ENCODE peak calls at places on chromosome 17, in ten cellular contexts. One of them, this sample, is unnamed.

GRCh38 chr17:78883090-78883532 is 19.9 kb downstream of the CEP295NL start:
- DNase-seq in sigmoid colon: peak; percentile 90
- DNase-seq in K562: peak; percentile 85
- DNase-seq in stomach: peak; percentile 69
- DNase-seq in upper lobe of left lung: peak; percentile 87
- DNase-seq in transverse colon: peak; percentile 63
- DNase-seq in suprapubic skin: peak; percentile 93
- DNase-seq in ovary: peak; percentile 65
- DNase-seq in A549: peak; percentile 94
- DNase-seq in HepG2: peak; percentile 92
- DNase-seq in this sample: peak; percentile 95

GRCh38 chr17:60392845-60393702 is 1.1 kb upstream of the USP32 start:
- DNase-seq in A549: peak; percentile 60
- DNase-seq in K562: peak; percentile 35
- DNase-seq in suprapubic skin: no peak
- DNase-seq in upper lobe of left lung: peak; percentile 68
- DNase-seq in HepG2: peak; percentile 44
- DNase-seq in sigmoid colon: peak; percentile 70
- DNase-seq in ovary: peak; percentile 26
- DNase-seq in transverse colon: peak; percentile 59
- DNase-seq in stomach: peak; percentile 63
- DNase-seq in this sample: no peak

GRCh38 chr17:66655861-66656260 is 179.1 kb upstream of the CACNG5 start:
- DNase-seq in upper lobe of left lung: no peak
- DNase-seq in A549: no peak
- DNase-seq in HepG2: no peak
- DNase-seq in stomach: no peak
- DNase-seq in sigmoid colon: no peak
- DNase-seq in K562: peak; percentile 24
- DNase-seq in suprapubic skin: no peak
- DNase-seq in transverse colon: no peak
- DNase-seq in ovary: no peak
- DNase-seq in this sample: no peak

GRCh38 chr17:47720754-47721533 is 12.1 kb upstream of the TBX21 start:
- DNase-seq in transverse colon: peak; percentile 28
- DNase-seq in suprapubic skin: no peak
- DNase-seq in K562: no peak
- DNase-seq in sigmoid colon: no peak
- DNase-seq in HepG2: no peak
- DNase-seq in upper lobe of left lung: no peak
- DNase-seq in A549: no peak
- DNase-seq in ovary: no peak
- DNase-seq in stomach: no peak
- DNase-seq in this sample: no peak

GRCh38 chr17:79684132-79684985 is 46.4 kb upstream of the ENPP7 start:
- DNase-seq in ovary: no peak
- DNase-seq in A549: no peak
- DNase-seq in sigmoid colon: no peak
- DNase-seq in K562: no peak
- DNase-seq in HepG2: no peak
- DNase-seq in stomach: no peak
- DNase-seq in transverse colon: no peak
- DNase-seq in upper lobe of left lung: no peak
- DNase-seq in suprapubic skin: no peak
- DNase-seq in this sample: no peak

GRCh38 chr17:48835971-48836370 is 5.1 kb downstream of the CALCOCO2 start:
- DNase-seq in stomach: peak; percentile 49
- DNase-seq in suprapubic skin: no peak
- DNase-seq in A549: no peak
- DNase-seq in upper lobe of left lung: no peak
- DNase-seq in sigmoid colon: no peak
- DNase-seq in HepG2: no peak
- DNase-seq in transverse colon: no peak
- DNase-seq in ovary: no peak
- DNase-seq in K562: no peak
- DNase-seq in this sample: no peak

GRCh38 chr17:7576432-7576937 is 3.0 kb upstream of the CD68 start:
- DNase-seq in K562: no peak
- DNase-seq in transverse colon: no peak
- DNase-seq in stomach: no peak
- DNase-seq in sigmoid colon: no peak
- DNase-seq in ovary: no peak
- DNase-seq in upper lobe of left lung: no peak
- DNase-seq in A549: no peak
- DNase-seq in suprapubic skin: no peak
- DNase-seq in HepG2: no peak
- DNase-seq in this sample: no peak

GRCh38 chr17:13016881-13017622 is 775 bp downstream of the ELAC2 start:
- DNase-seq in sigmoid colon: no peak
- DNase-seq in A549: no peak
- DNase-seq in suprapubic skin: no peak
- DNase-seq in stomach: no peak
- DNase-seq in ovary: peak; percentile 33
- DNase-seq in K562: no peak
- DNase-seq in HepG2: peak; percentile 27
- DNase-seq in transverse colon: no peak
- DNase-seq in upper lobe of left lung: peak; percentile 30
- DNase-seq in this sample: no peak

GRCh38 chr17:40303009-40303657 is 5.8 kb upstream of the RARA start:
- DNase-seq in transverse colon: peak; percentile 62
- DNase-seq in sigmoid colon: no peak
- DNase-seq in K562: peak; percentile 47
- DNase-seq in upper lobe of left lung: no peak
- DNase-seq in A549: peak; percentile 71
- DNase-seq in stomach: peak; percentile 54
- DNase-seq in HepG2: peak; percentile 64
- DNase-seq in suprapubic skin: peak; percentile 44
- DNase-seq in ovary: no peak
- DNase-seq in this sample: no peak

GRCh38 chr17:80950466-80951120 is 41.0 kb upstream of the CHMP6 start:
- DNase-seq in sigmoid colon: no peak
- DNase-seq in HepG2: no peak
- DNase-seq in A549: no peak
- DNase-seq in suprapubic skin: no peak
- DNase-seq in stomach: no peak
- DNase-seq in upper lobe of left lung: no peak
- DNase-seq in transverse colon: no peak
- DNase-seq in ovary: peak; percentile 3
- DNase-seq in K562: no peak
- DNase-seq in this sample: no peak

GRCh38 chr17:82807101-82807500 is 32.7 kb downstream of the ZNF750 start:
- DNase-seq in suprapubic skin: no peak
- DNase-seq in transverse colon: no peak
- DNase-seq in ovary: no peak
- DNase-seq in HepG2: no peak
- DNase-seq in stomach: no peak
- DNase-seq in K562: no peak
- DNase-seq in sigmoid colon: no peak
- DNase-seq in A549: no peak
- DNase-seq in upper lobe of left lung: no peak
- DNase-seq in this sample: no peak

GRCh38 chr17:77666480-77666879 is 292.0 kb upstream of the TNRC6C start:
- DNase-seq in sigmoid colon: no peak
- DNase-seq in stomach: no peak
- DNase-seq in ovary: no peak
- DNase-seq in suprapubic skin: no peak
- DNase-seq in HepG2: no peak
- DNase-seq in A549: no peak
- DNase-seq in upper lobe of left lung: no peak
- DNase-seq in transverse colon: no peak
- DNase-seq in K562: no peak
- DNase-seq in this sample: no peak

GRCh38 chr17:49452173-49452572 is 37.5 kb upstream of the PHB1 start:
- DNase-seq in upper lobe of left lung: no peak
- DNase-seq in suprapubic skin: no peak
- DNase-seq in ovary: no peak
- DNase-seq in A549: no peak
- DNase-seq in transverse colon: no peak
- DNase-seq in sigmoid colon: no peak
- DNase-seq in HepG2: no peak
- DNase-seq in K562: peak; percentile 66
- DNase-seq in stomach: no peak
- DNase-seq in this sample: no peak

GRCh38 chr17:11986179-11986938 is 10.9 kb downstream of the ZNF18 start:
- DNase-seq in K562: no peak
- DNase-seq in ovary: no peak
- DNase-seq in HepG2: peak; percentile 83
- DNase-seq in upper lobe of left lung: no peak
- DNase-seq in transverse colon: no peak
- DNase-seq in suprapubic skin: no peak
- DNase-seq in stomach: no peak
- DNase-seq in A549: no peak
- DNase-seq in sigmoid colon: no peak
- DNase-seq in this sample: no peak

GRCh38 chr17:68782829-68783228 is 172.4 kb downstream of the ABCA8 start:
- DNase-seq in suprapubic skin: no peak
- DNase-seq in stomach: no peak
- DNase-seq in A549: no peak
- DNase-seq in upper lobe of left lung: no peak
- DNase-seq in HepG2: no peak
- DNase-seq in sigmoid colon: no peak
- DNase-seq in ovary: no peak
- DNase-seq in transverse colon: no peak
- DNase-seq in K562: no peak
- DNase-seq in this sample: no peak

DNA sequence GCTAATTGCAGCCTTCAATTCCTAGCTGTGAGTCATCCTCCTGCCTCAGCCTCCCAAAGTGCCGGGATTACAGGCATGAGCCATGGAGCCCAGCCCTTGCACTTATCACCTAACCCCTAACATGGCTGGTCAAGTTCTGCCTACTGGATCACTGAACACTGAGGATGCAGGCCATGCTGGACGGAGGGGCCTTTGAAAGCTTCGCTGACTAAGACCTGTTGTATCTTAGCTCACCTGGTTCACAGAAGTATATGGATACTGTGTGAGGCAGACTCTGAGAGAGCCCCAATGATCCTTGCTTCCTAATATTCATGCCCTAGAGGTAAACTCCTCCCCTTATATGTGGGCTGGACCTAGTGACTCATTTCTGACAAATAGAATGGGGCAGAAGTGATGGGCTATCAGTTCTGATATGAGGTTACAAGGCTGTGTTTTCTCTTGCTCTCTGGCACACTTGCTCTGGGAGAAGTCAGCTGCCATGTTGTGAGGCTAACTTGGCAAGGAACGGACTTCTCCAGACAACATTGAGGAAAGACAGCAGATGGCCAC is 11.7 kb upstream of the TMIGD1 start:
- DNase-seq in HepG2: peak; percentile 71
- DNase-seq in sigmoid colon: no peak
- DNase-seq in suprapubic skin: no peak
- DNase-seq in K562: peak; percentile 41
- DNase-seq in upper lobe of left lung: no peak
- DNase-seq in ovary: no peak
- DNase-seq in stomach: no peak
- DNase-seq in transverse colon: no peak
- DNase-seq in A549: no peak
- DNase-seq in this sample: peak; percentile 72
- H3K4me1 ChIP-seq in HepG2: peaks cover 99% of the 10 kb centered on the region
- H3K4me1 ChIP-seq in sigmoid colon: peaks cover 2% of the 10 kb centered on the region
- H3K4me1 ChIP-seq in suprapubic skin: peaks cover 16% of the 10 kb centered on the region
- H3K4me1 ChIP-seq in K562: peaks cover 28% of the 10 kb centered on the region
- H3K4me1 ChIP-seq in upper lobe of left lung: peaks cover 45% of the 10 kb centered on the region
- H3K4me1 ChIP-seq in ovary: no peaks in the 10 kb centered on the region
- H3K4me1 ChIP-seq in stomach: peaks cover 26% of the 10 kb centered on the region
- H3K4me1 ChIP-seq in transverse colon: peaks cover 39% of the 10 kb centered on the region
- H3K4me1 ChIP-seq in A549: peaks cover 36% of the 10 kb centered on the region
- H3K4me1 ChIP-seq in this sample: peaks cover 34% of the 10 kb centered on the region

GRCh38 chr17:61454095-61454931 is 2.1 kb downstream of the TBX4 start:
- DNase-seq in sigmoid colon: peak; percentile 55
- DNase-seq in ovary: no peak
- DNase-seq in A549: no peak
- DNase-seq in K562: no peak
- DNase-seq in HepG2: no peak
- DNase-seq in suprapubic skin: peak; percentile 70
- DNase-seq in transverse colon: no peak
- DNase-seq in upper lobe of left lung: no peak
- DNase-seq in stomach: no peak
- DNase-seq in this sample: no peak
- TF ChIP-seq EP300 in sigmoid colon: no peak
- TF ChIP-seq EP300 in ovary: no peak
- TF ChIP-seq EP300 in A549: no peak
- TF ChIP-seq EP300 in K562: no peak
- TF ChIP-seq EP300 in HepG2: no peak
- TF ChIP-seq EP300 in suprapubic skin: no peak
- TF ChIP-seq EP300 in transverse colon: no peak
- TF ChIP-seq EP300 in upper lobe of left lung: no peak
- TF ChIP-seq EP300 in stomach: no peak
- TF ChIP-seq EP300 in this sample: no peak

GRCh38 chr17:42676424-42677011 is at the start of gene PLEKHH3:
- DNase-seq in HepG2: no peak
- DNase-seq in K562: no peak
- DNase-seq in A549: no peak
- DNase-seq in transverse colon: no peak
- DNase-seq in ovary: no peak
- DNase-seq in sigmoid colon: no peak
- DNase-seq in suprapubic skin: no peak
- DNase-seq in stomach: no peak
- DNase-seq in upper lobe of left lung: no peak
- DNase-seq in this sample: no peak
- TF ChIP-seq POLR2A in HepG2: no peak
- TF ChIP-seq POLR2A in K562: peak; percentile 66
- TF ChIP-seq POLR2A in A549: peak; percentile 77
- TF ChIP-seq POLR2A in transverse colon: peak; percentile 60
- TF ChIP-seq POLR2A in ovary: peak; percentile 86
- TF ChIP-seq POLR2A in sigmoid colon: peak; percentile 85
- TF ChIP-seq POLR2A in suprapubic skin: no peak
- TF ChIP-seq POLR2A in stomach: no peak
- TF ChIP-seq POLR2A in upper lobe of left lung: peak; percentile 73
- TF ChIP-seq POLR2A in this sample: peak; percentile 91

GRCh38 chr17:36938566-36939058 is 1.3 kb downstream of the LHX1 start:
- DNase-seq in upper lobe of left lung: no peak
- DNase-seq in stomach: no peak
- DNase-seq in A549: no peak
- DNase-seq in sigmoid colon: no peak
- DNase-seq in K562: no peak
- DNase-seq in HepG2: no peak
- DNase-seq in transverse colon: no peak
- DNase-seq in suprapubic skin: no peak
- DNase-seq in ovary: no peak
- DNase-seq in this sample: no peak

GRCh38 chr17:36937961-36938565 is 788 bp downstream of the LHX1 start:
- DNase-seq in suprapubic skin: no peak
- DNase-seq in transverse colon: no peak
- DNase-seq in upper lobe of left lung: no peak
- DNase-seq in stomach: no peak
- DNase-seq in HepG2: no peak
- DNase-seq in ovary: no peak
- DNase-seq in A549: no peak
- DNase-seq in K562: no peak
- DNase-seq in sigmoid colon: no peak
- DNase-seq in this sample: no peak

GRCh38 chr17:36935681-36936454 is 1.4 kb upstream of the LHX1 start:
- DNase-seq in upper lobe of left lung: no peak
- DNase-seq in suprapubic skin: no peak
- DNase-seq in transverse colon: no peak
- DNase-seq in sigmoid colon: no peak
- DNase-seq in K562: no peak
- DNase-seq in stomach: no peak
- DNase-seq in A549: peak; percentile 72
- DNase-seq in HepG2: no peak
- DNase-seq in ovary: no peak
- DNase-seq in this sample: no peak

GRCh38 chr17:36936455-36936934 is 780 bp upstream of the LHX1 start:
- DNase-seq in upper lobe of left lung: no peak
- DNase-seq in transverse colon: no peak
- DNase-seq in ovary: no peak
- DNase-seq in sigmoid colon: no peak
- DNase-seq in K562: no peak
- DNase-seq in stomach: no peak
- DNase-seq in A549: no peak
- DNase-seq in suprapubic skin: no peak
- DNase-seq in HepG2: no peak
- DNase-seq in this sample: no peak

GRCh38 chr17:36937001-36937960 is at the start of gene LHX1:
- DNase-seq in suprapubic skin: no peak
- DNase-seq in transverse colon: no peak
- DNase-seq in K562: no peak
- DNase-seq in sigmoid colon: no peak
- DNase-seq in upper lobe of left lung: no peak
- DNase-seq in HepG2: no peak
- DNase-seq in ovary: no peak
- DNase-seq in stomach: no peak
- DNase-seq in A549: no peak
- DNase-seq in this sample: no peak
- H3K4me1 ChIP-seq in suprapubic skin: peaks cover 92% of the 10 kb centered on the region
- H3K4me1 ChIP-seq in transverse colon: peaks cover 70% of the 10 kb centered on the region
- H3K4me1 ChIP-seq in K562: no peaks in the 10 kb centered on the region
- H3K4me1 ChIP-seq in sigmoid colon: peaks cover 72% of the 10 kb centered on the region
- H3K4me1 ChIP-seq in upper lobe of left lung: peaks cover 63% of the 10 kb centered on the region
- H3K4me1 ChIP-seq in HepG2: peaks cover 57% of the 10 kb centered on the region
- H3K4me1 ChIP-seq in ovary: peaks cover 14% of the 10 kb centered on the region
- H3K4me1 ChIP-seq in stomach: peaks cover 79% of the 10 kb centered on the region
- H3K4me1 ChIP-seq in A549: peaks cover 12% of the 10 kb centered on the region
- H3K4me1 ChIP-seq in this sample: peaks cover 91% of the 10 kb centered on the region